ENCODE peak calls at places on chromosomes 7 and 10, in five cellular contexts. Q is tibial nerve, J is K562, K is A549, O is suprapubic skin. M is an unnamed sample.

GRCh38 chr10:21166557-21167287 is 269.6 kb upstream of the NEBL start:
- DNase-seq in J (no peak), Q (no peak), O (no peak), K (no peak), M (peak)

GRCh38 chr10:624312-624604 is 65.2 kb downstream of the DIP2C start:
- DNase-seq in K (no peak), Q (no peak), O (no peak), J (no peak), M (no peak)

GRCh38 chr7:92421676-92422435 is 25.4 kb upstream of the GATAD1 start:
- DNase-seq in O (no peak), J (no peak), K (no peak), Q (no peak), M (no peak)

GRCh38 chr10:103692421-103693069 is 162.8 kb downstream of the SH3PXD2A start:
- DNase-seq in J (peak), O (no peak), K (no peak), Q (no peak), M (peak)

GRCh38 chr7:122092964-122093797 is 50.9 kb downstream of the AASS start:
- DNase-seq in Q (peak), O (no peak), K (peak), J (peak), M (peak)

GRCh38 chr10:78162867-78163266 is 129.2 kb downstream of the RPS24 start:
- DNase-seq in K (no peak), J (no peak), O (no peak), Q (no peak), M (no peak)

GRCh38 chr7:151836191-151836926 is 40.6 kb downstream of the PRKAG2 start:
- DNase-seq in O (no peak), K (no peak), J (no peak), Q (no peak), M (no peak)

GRCh38 chr7:27842851-27843250 is 102.9 kb downstream of the TAX1BP1 start:
- DNase-seq in Q (no peak), O (no peak), J (no peak), K (no peak), M (no peak)

GRCh38 chr10:30963994-30964930 is 67.4 kb downstream of the ZNF438 start:
- DNase-seq in Q (no peak), O (no peak), K (no peak), J (no peak), M (no peak)

GRCh38 chr10:31808258-31809218 is 120.1 kb downstream of the ARHGAP12 start:
- DNase-seq in J (peak), O (no peak), Q (no peak), K (no peak), M (peak)

GRCh38 chr10:49139866-49140195 is 6.0 kb upstream of the FAM170B start:
- DNase-seq in Q (no peak), O (no peak), J (no peak), K (peak), M (no peak)

GRCh38 chr7:8418627-8419245 is 14.7 kb upstream of the NXPH1 start:
- DNase-seq in O (no peak), Q (no peak), J (peak), K (peak), M (peak)

GRCh38 chr10:88652621-88653020 is 11.6 kb upstream of the LIPF start:
- DNase-seq in K (no peak), J (no peak), Q (no peak), O (no peak), M (no peak)

GRCh38 chr10:119248681-119249080 is 41.3 kb downstream of the GRK5 start:
- DNase-seq in J (no peak), Q (no peak), K (no peak), O (no peak), M (no peak)

GRCh38 chr10:48390933-48391845 is 84.7 kb downstream of the MAPK8 start:
- DNase-seq in J (peak), Q (no peak), K (no peak), O (no peak), M (no peak)

GRCh38 chr7:28984631-28985030 is 26.5 kb upstream of the TRIL start:
- DNase-seq in O (no peak), J (no peak), Q (peak), K (peak), M (peak)

GRCh38 chr10:45151467-45152214 is 150.9 kb downstream of the ZNF22 start:
- DNase-seq in J (no peak), Q (no peak), O (no peak), K (no peak), M (no peak)

GRCh38 chr10:30705086-30705624 is 75.6 kb upstream of the LYZL2 start:
- DNase-seq in Q (no peak), O (no peak), K (no peak), J (no peak), M (peak)

GRCh38 chr10:30231071-30231652 is 117.9 kb downstream of the MTPAP start:
- DNase-seq in K (no peak), Q (no peak), O (no peak), J (no peak), M (no peak)

GRCh38 chr7:16708980-16709379 is 44.6 kb upstream of the TSPAN13 start:
- DNase-seq in J (no peak), Q (no peak), O (no peak), K (no peak), M (no peak)

GRCh38 chr7:97555845-97556431 is 175.9 kb upstream of the TAC1 start:
- DNase-seq in O (no peak), J (no peak), Q (no peak), K (no peak), M (no peak)

GRCh38 chr7:1243964-1244416 is 11.3 kb downstream of the UNCX start:
- DNase-seq in J (no peak), K (no peak), Q (no peak), O (no peak), M (no peak)

GRCh38 chr7:128863433-128863989 is 855 bp downstream of the ATP6V1F start:
- DNase-seq in O (no peak), K (peak), J (peak), Q (no peak), M (peak)

GRCh38 chr10:113131611-113132330 is 181.7 kb downstream of the TCF7L2 start:
- DNase-seq in O (no peak), Q (no peak), K (no peak), J (no peak), M (no peak)

GRCh38 chr10:79938728-79939380 is 10.1 kb downstream of the SFTPD start:
- DNase-seq in O (peak), Q (no peak), K (no peak), J (no peak), M (peak)

GRCh38 chr10:102117391-102118159 is 2.6 kb downstream of the LDB1 start:
- DNase-seq in O (peak), J (no peak), K (no peak), Q (peak), M (peak)

GRCh38 chr7:107782374-107782773 is 20.6 kb downstream of the SLC26A3 start:
- DNase-seq in O (no peak), K (no peak), J (no peak), Q (no peak), M (no peak)

GRCh38 chr10:91683976-91684375 is 51.1 kb upstream of the PPP1R3C start:
- DNase-seq in J (no peak), O (no peak), K (peak), Q (no peak), M (no peak)

GRCh38 chr7:43615558-43616145 is 32.7 kb downstream of the STK17A start:
- DNase-seq in J (no peak), Q (no peak), O (no peak), K (no peak), M (no peak)

GRCh38 chr10:114681542-114681941 is 23.5 kb upstream of the ABLIM1 start:
- DNase-seq in J (no peak), K (no peak), Q (no peak), O (no peak), M (no peak)

GRCh38 chr10:64182671-64183070 is 661.5 kb downstream of the REEP3 start:
- DNase-seq in J (no peak), K (no peak), Q (no peak), O (no peak), M (no peak)

GRCh38 chr7:130273081-130273699 is 6.5 kb downstream of the CPA2 start:
- DNase-seq in J (no peak), O (no peak), Q (no peak), K (no peak), M (no peak)

GRCh38 chr7:94174375-94174774 is 170.2 kb upstream of the BET1 start:
- DNase-seq in K (no peak), O (no peak), Q (no peak), J (no peak), M (no peak)

GRCh38 chr10:69218831-69219230 is 1.3 kb upstream of the HKDC1 start:
- DNase-seq in Q (no peak), J (no peak), O (no peak), K (no peak), M (no peak)

GRCh38 chr7:803243-803635 is 29.0 kb upstream of the SUN1 start:
- DNase-seq in J (no peak), K (no peak), O (no peak), Q (no peak), M (no peak)

GRCh38 chr10:19629559-19629958 is 186.7 kb upstream of the PLXDC2 start:
- DNase-seq in Q (peak), K (no peak), O (peak), J (no peak), M (peak)

GRCh38 chr10:63798599-63799498 is 277.6 kb downstream of the REEP3 start:
- DNase-seq in Q (peak), J (no peak), K (no peak), O (no peak), M (peak)

GRCh38 chr10:19158358-19158757 is 109.8 kb downstream of the MALRD1 start:
- DNase-seq in J (no peak), K (no peak), Q (no peak), O (no peak), M (no peak)

GRCh38 chr7:139232377-139232717 is 1.3 kb downstream of the UBN2 start:
- DNase-seq in O (no peak), Q (no peak), J (no peak), K (peak), M (no peak)

GRCh38 chr7:139230774-139231512 is at the start of gene UBN2:
- DNase-seq in Q (peak), K (peak), J (peak), O (peak), M (peak)

GRCh38 chr7:139230484-139230773 is 608 bp upstream of the UBN2 start:
- DNase-seq in K (no peak), O (no peak), J (no peak), Q (no peak), M (no peak)

GRCh38 chr7:139232893-139233292 is 1.9 kb downstream of the UBN2 start:
- DNase-seq in K (peak), O (no peak), J (no peak), Q (no peak), M (no peak)

DNA sequence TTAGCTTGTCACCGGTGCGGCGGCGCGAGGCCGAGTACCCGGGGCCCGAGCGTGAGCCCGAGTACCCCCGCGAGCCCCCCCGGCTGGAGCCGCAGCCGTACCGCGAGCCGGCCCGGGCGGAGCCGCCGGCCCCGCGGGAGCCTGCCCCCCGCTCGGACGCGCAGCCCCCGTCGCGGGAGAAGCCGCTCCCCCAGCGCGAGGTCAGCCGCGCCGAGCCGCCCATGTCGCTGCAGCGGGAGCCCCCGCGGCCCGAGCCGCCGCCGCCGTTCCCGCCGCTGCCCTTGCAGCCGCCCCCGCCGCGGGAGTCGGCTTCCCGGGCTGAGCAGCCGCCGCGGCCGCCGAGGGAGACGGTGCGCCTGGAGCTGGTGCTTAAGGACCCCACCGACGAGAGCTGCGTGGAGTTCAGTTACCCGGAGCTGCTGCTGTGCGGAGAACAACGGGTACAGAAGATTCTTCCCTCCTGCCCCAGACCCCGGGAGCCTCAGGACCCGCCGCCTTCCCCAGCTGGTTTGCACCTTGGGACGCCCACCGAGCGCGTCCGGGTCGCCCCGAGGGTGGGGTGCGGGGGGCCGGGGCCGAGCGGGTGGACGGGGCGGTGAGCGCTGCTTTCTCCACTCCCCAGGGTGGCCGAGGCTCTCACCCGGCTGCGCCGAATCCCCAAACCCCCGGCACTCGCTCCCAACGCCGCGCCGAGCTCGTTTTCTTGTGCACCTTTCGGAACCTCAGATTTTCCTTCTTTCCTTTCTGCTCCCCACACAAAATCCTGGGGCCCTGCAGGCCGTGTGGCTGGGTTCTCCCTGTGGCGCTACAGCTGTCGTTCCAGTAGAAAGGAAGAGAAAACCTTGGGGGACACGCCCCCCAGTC is 708 bp downstream of the UBN2 start:
- DNase-seq in J (peak), O (no peak), Q (no peak), K (peak), M (peak)
- TF ChIP-seq EP300 in J (no peak), O (no peak), Q (no peak), K (no peak), M (no peak)

GRCh38 chr7:5694221-5694754 is 87.2 kb downstream of the RNF216 start:
- DNase-seq in K (no peak), Q (no peak), O (no peak), J (no peak), M (no peak)

GRCh38 chr7:5693529-5693928 is 87.9 kb downstream of the RNF216 start:
- DNase-seq in O (no peak), Q (no peak), K (no peak), J (no peak), M (no peak)

GRCh38 chr7:5695709-5696345 is 85.6 kb downstream of the RNF216 start:
- DNase-seq in K (no peak), J (no peak), O (no peak), Q (peak), M (peak)

GRCh38 chr7:5696346-5697100 is 84.9 kb downstream of the RNF216 start:
- DNase-seq in Q (no peak), J (no peak), O (no peak), K (no peak), M (no peak)

DNA sequence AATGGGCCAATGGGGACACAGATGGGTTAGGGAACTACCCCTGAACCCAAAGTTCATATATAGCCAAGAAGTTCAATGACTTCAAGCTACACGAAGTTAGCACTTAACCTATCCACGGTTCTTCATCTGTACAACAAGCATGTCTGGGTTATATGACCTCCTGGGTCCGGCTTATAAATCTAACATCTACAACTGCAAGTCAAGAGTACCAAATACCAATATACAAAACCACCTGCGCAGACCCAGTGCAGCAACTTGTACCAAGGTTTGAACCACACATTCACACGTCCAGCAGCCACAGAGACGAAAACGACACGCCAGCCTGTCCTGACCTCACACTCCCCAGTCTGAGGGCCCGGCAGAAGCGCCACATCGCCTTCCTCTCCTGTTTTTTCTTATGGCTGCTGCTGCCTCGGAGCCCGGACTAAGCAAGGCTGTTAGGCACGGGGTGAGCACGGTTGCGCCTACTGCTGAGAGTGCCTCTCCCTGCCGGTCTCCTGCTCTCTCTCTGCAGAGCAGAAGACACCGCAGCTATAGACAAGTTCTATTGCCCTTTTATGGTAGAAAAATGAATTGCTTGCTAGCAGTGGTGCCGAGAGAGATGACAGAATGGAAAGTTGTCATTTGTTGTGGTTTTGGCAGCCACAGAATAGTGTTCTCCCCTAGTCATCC is 86.3 kb downstream of the RNF216 start:
- DNase-seq in K (no peak), Q (no peak), O (no peak), J (no peak), M (peak)
- TF ChIP-seq EP300 in K (no peak), Q (no peak), O (peak), J (no peak), M (peak)

GRCh38 chr7:55178863-55179773 is 160.3 kb downstream of the EGFR start:
- DNase-seq in J (no peak), O (no peak), Q (no peak), K (no peak), M (no peak)
- TF ChIP-seq EP300 in J (no peak), O (no peak), Q (no peak), K (no peak), M (no peak)

GRCh38 chr7:157839672-157840167 is 502.9 kb downstream of the DNAJB6 start:
- DNase-seq in J (no peak), O (no peak), K (no peak), Q (no peak), M (no peak)
- TF ChIP-seq EP300 in J (no peak), O (no peak), K (no peak), Q (no peak), M (no peak)

DNA sequence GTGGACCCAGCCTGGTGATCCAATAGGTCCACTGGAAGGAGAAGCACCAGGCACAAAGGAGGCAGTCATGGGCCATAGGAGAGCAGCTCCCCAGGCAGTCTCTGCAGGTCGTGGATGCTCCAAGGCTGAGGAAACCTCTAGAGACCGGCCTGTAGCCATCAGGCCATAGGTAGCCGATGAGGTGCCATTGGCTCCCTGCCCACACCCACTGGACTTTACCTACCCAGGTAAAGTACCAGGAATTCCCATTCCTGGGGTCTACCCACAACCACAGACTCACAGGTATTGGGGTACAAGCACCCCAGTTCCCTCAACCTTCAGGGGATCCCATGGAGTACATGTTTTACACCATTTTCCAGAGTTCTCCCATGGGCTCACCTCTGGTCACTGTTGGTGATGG is 188.0 kb upstream of the TCERG1L start:
- DNase-seq in J (no peak), O (no peak), K (no peak), Q (no peak), M (no peak)
- TF ChIP-seq EP300 in J (no peak), O (no peak), K (no peak), Q (no peak), M (no peak)

DNA sequence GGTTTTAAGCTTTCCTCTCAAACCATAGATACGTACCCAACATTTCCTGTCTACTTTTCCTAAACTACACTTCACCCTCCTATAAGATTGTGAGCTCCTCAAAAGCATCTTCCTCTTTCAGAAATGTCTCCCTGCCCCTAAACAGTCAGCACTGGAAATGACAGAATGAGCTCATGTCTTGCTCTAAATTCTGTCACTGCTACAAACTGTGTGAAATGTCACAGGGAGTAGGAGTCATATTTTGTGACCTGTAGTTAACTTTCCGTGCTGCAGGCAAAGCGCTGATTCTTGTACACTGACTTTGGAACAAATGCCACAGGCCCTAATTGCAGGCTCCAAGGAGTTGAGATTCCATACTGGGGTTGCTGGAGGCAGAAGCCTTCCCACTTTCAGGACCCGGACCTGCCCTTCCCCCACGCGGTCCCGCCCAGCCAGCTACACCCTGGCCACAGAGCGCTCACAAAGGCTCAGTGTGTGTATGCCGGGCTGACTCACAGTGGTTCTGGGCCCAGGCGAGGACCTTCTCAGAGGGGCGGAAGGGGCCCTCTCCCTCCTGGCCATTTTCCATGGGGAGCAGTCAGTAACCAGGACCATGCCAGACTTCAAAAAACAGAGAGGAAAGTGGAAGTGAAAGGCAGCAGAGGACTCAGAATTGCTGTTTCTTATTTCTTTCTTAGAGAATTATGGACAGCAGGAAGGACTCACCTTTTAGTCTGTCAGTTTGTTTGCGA is 24.1 kb downstream of the SCD start:
- DNase-seq in J (peak), Q (peak), O (peak), K (peak), M (peak)
- TF ChIP-seq EP300 in J (peak), Q (peak), O (no peak), K (no peak), M (no peak)